ENCODE peak calls at places on chromosomes 7 and 10, in five cellular contexts. One of them, this sample, is unnamed.

GRCh38 chr10:20088302-20088701 is 272.1 kb downstream of the PLXDC2 start:
- DNase-seq in coronary artery: no peak
- DNase-seq in GM12891: no peak
- DNase-seq in fibroblast of the aortic adventitia: no peak
- DNase-seq in H9: no peak
- DNase-seq in this sample: no peak

GRCh38 chr10:58179238-58179637 is 88.5 kb downstream of the IPMK start:
- DNase-seq in coronary artery: no peak
- DNase-seq in GM12891: no peak
- DNase-seq in fibroblast of the aortic adventitia: no peak
- DNase-seq in H9: no peak
- DNase-seq in this sample: no peak

GRCh38 chr7:155766386-155766785 is 45.9 kb downstream of the SHH start:
- DNase-seq in coronary artery: no peak
- DNase-seq in GM12891: no peak
- DNase-seq in fibroblast of the aortic adventitia: no peak
- DNase-seq in H9: no peak
- DNase-seq in this sample: no peak

GRCh38 chr10:2949221-2949947 is 118.0 kb upstream of the PFKP start:
- DNase-seq in coronary artery: no peak
- DNase-seq in GM12891: no peak
- DNase-seq in fibroblast of the aortic adventitia: no peak
- DNase-seq in H9: no peak
- DNase-seq in this sample: no peak

GRCh38 chr7:2515424-2516193 is 4.0 kb upstream of the LFNG start:
- DNase-seq in coronary artery: no peak
- DNase-seq in GM12891: no peak
- DNase-seq in fibroblast of the aortic adventitia: no peak
- DNase-seq in H9: no peak
- DNase-seq in this sample: no peak

GRCh38 chr7:114062810-114063209 is 144.0 kb upstream of the PPP1R3A start:
- DNase-seq in coronary artery: no peak
- DNase-seq in GM12891: no peak
- DNase-seq in fibroblast of the aortic adventitia: no peak
- DNase-seq in H9: no peak
- DNase-seq in this sample: no peak

GRCh38 chr7:5598261-5598761 is 174.7 kb upstream of the TNRC18 start:
- DNase-seq in coronary artery: no peak
- DNase-seq in GM12891: no peak
- DNase-seq in fibroblast of the aortic adventitia: peak
- DNase-seq in H9: peak
- DNase-seq in this sample: no peak

GRCh38 chr7:134905375-134905774 is 80.9 kb upstream of the AGBL3 start:
- DNase-seq in coronary artery: peak
- DNase-seq in GM12891: no peak
- DNase-seq in fibroblast of the aortic adventitia: peak
- DNase-seq in H9: no peak
- DNase-seq in this sample: no peak

GRCh38 chr7:29779017-29779416 is 27.3 kb upstream of the WIPF3 start:
- DNase-seq in coronary artery: no peak
- DNase-seq in GM12891: no peak
- DNase-seq in fibroblast of the aortic adventitia: no peak
- DNase-seq in H9: no peak
- DNase-seq in this sample: no peak

GRCh38 chr10:78924319-78925003 is 144.3 kb upstream of the ZMIZ1 start:
- DNase-seq in coronary artery: no peak
- DNase-seq in GM12891: no peak
- DNase-seq in fibroblast of the aortic adventitia: no peak
- DNase-seq in H9: no peak
- DNase-seq in this sample: no peak

GRCh38 chr7:44156453-44157010 is 15.4 kb upstream of the MYL7 start:
- DNase-seq in coronary artery: peak
- DNase-seq in GM12891: no peak
- DNase-seq in fibroblast of the aortic adventitia: no peak
- DNase-seq in H9: no peak
- DNase-seq in this sample: peak

GRCh38 chr7:50720295-50720694 is 62.4 kb downstream of the GRB10 start:
- DNase-seq in coronary artery: no peak
- DNase-seq in GM12891: no peak
- DNase-seq in fibroblast of the aortic adventitia: no peak
- DNase-seq in H9: no peak
- DNase-seq in this sample: no peak

GRCh38 chr7:47197508-47197907 is 384.4 kb downstream of the TNS3 start:
- DNase-seq in coronary artery: no peak
- DNase-seq in GM12891: no peak
- DNase-seq in fibroblast of the aortic adventitia: no peak
- DNase-seq in H9: no peak
- DNase-seq in this sample: no peak

GRCh38 chr10:72126184-72126871 is 38.0 kb upstream of the SPOCK2 start:
- DNase-seq in coronary artery: no peak
- DNase-seq in GM12891: no peak
- DNase-seq in fibroblast of the aortic adventitia: peak
- DNase-seq in H9: no peak
- DNase-seq in this sample: no peak

GRCh38 chr10:10092581-10092980 is 925.1 kb upstream of the CELF2 start:
- DNase-seq in coronary artery: no peak
- DNase-seq in GM12891: no peak
- DNase-seq in fibroblast of the aortic adventitia: no peak
- DNase-seq in H9: peak
- DNase-seq in this sample: no peak

GRCh38 chr10:128274938-128275337 is 148.7 kb upstream of the MKI67 start:
- DNase-seq in coronary artery: no peak
- DNase-seq in GM12891: no peak
- DNase-seq in fibroblast of the aortic adventitia: peak
- DNase-seq in H9: no peak
- DNase-seq in this sample: no peak

GRCh38 chr10:52436664-52437063 is 122.6 kb downstream of the DKK1 start:
- DNase-seq in coronary artery: no peak
- DNase-seq in GM12891: no peak
- DNase-seq in fibroblast of the aortic adventitia: peak
- DNase-seq in H9: no peak
- DNase-seq in this sample: no peak